ENCODE peak calls at places on chromosomes 1 and 21, in ten cellular contexts. One of them, this sample, is unnamed.

GRCh38 chr1:53641481-53642214 is 97.3 kb downstream of the GLIS1 start:
- DNase-seq in fibroblast of lung: no peak
- DNase-seq in lower lobe of right lung: peak; percentile 15
- DNase-seq in endodermal cell: peak; percentile 41
- DNase-seq in heart right ventricle: no peak
- DNase-seq in esophagus squamous epithelium: no peak
- DNase-seq in astrocyte of the cerebellum: no peak
- DNase-seq in cardiac muscle cell: no peak
- DNase-seq in CD8-positive, alpha-beta T cell: no peak
- DNase-seq in hepatocyte: no peak
- DNase-seq in this sample: no peak

GRCh38 chr1:159090566-159091546 is 14.3 kb upstream of the AIM2 start:
- DNase-seq in fibroblast of lung: peak; percentile 56
- DNase-seq in lower lobe of right lung: no peak
- DNase-seq in endodermal cell: no peak
- DNase-seq in heart right ventricle: no peak
- DNase-seq in esophagus squamous epithelium: no peak
- DNase-seq in astrocyte of the cerebellum: no peak
- DNase-seq in cardiac muscle cell: peak; percentile 51
- DNase-seq in CD8-positive, alpha-beta T cell: no peak
- DNase-seq in hepatocyte: no peak
- DNase-seq in this sample: no peak

GRCh38 chr1:56170784-56171320 is 408.5 kb downstream of the PLPP3 start:
- DNase-seq in fibroblast of lung: no peak
- DNase-seq in lower lobe of right lung: no peak
- DNase-seq in endodermal cell: no peak
- DNase-seq in heart right ventricle: no peak
- DNase-seq in esophagus squamous epithelium: no peak
- DNase-seq in astrocyte of the cerebellum: no peak
- DNase-seq in cardiac muscle cell: no peak
- DNase-seq in CD8-positive, alpha-beta T cell: no peak
- DNase-seq in hepatocyte: no peak
- DNase-seq in this sample: no peak

GRCh38 chr1:222622765-222623164 is 4.9 kb downstream of the MIA3 start:
- DNase-seq in fibroblast of lung: no peak
- DNase-seq in lower lobe of right lung: no peak
- DNase-seq in endodermal cell: no peak
- DNase-seq in heart right ventricle: no peak
- DNase-seq in esophagus squamous epithelium: no peak
- DNase-seq in astrocyte of the cerebellum: no peak
- DNase-seq in cardiac muscle cell: no peak
- DNase-seq in CD8-positive, alpha-beta T cell: no peak
- DNase-seq in hepatocyte: no peak
- DNase-seq in this sample: no peak

GRCh38 chr1:193335797-193336428 is 149.5 kb upstream of the B3GALT2 start:
- DNase-seq in fibroblast of lung: peak; percentile 89
- DNase-seq in lower lobe of right lung: no peak
- DNase-seq in endodermal cell: no peak
- DNase-seq in heart right ventricle: no peak
- DNase-seq in esophagus squamous epithelium: no peak
- DNase-seq in astrocyte of the cerebellum: no peak
- DNase-seq in cardiac muscle cell: peak; percentile 57
- DNase-seq in CD8-positive, alpha-beta T cell: no peak
- DNase-seq in hepatocyte: no peak
- DNase-seq in this sample: no peak

GRCh38 chr1:160177667-160178066 is 12.7 kb upstream of the CASQ1 start:
- DNase-seq in fibroblast of lung: no peak
- DNase-seq in lower lobe of right lung: no peak
- DNase-seq in endodermal cell: peak; percentile 62
- DNase-seq in heart right ventricle: no peak
- DNase-seq in esophagus squamous epithelium: no peak
- DNase-seq in astrocyte of the cerebellum: no peak
- DNase-seq in cardiac muscle cell: no peak
- DNase-seq in CD8-positive, alpha-beta T cell: no peak
- DNase-seq in hepatocyte: no peak
- DNase-seq in this sample: no peak

GRCh38 chr1:185926562-185926961 is 192.4 kb downstream of the HMCN1 start:
- DNase-seq in fibroblast of lung: no peak
- DNase-seq in lower lobe of right lung: no peak
- DNase-seq in endodermal cell: no peak
- DNase-seq in heart right ventricle: no peak
- DNase-seq in esophagus squamous epithelium: no peak
- DNase-seq in astrocyte of the cerebellum: no peak
- DNase-seq in cardiac muscle cell: peak; percentile 14
- DNase-seq in CD8-positive, alpha-beta T cell: no peak
- DNase-seq in hepatocyte: no peak
- DNase-seq in this sample: no peak

GRCh38 chr1:169091480-169091941 is 15.0 kb upstream of the ATP1B1 start:
- DNase-seq in fibroblast of lung: peak; percentile 50
- DNase-seq in lower lobe of right lung: no peak
- DNase-seq in endodermal cell: no peak
- DNase-seq in heart right ventricle: no peak
- DNase-seq in esophagus squamous epithelium: no peak
- DNase-seq in astrocyte of the cerebellum: no peak
- DNase-seq in cardiac muscle cell: no peak
- DNase-seq in CD8-positive, alpha-beta T cell: no peak
- DNase-seq in hepatocyte: no peak
- DNase-seq in this sample: no peak

GRCh38 chr21:44436958-44437357 is 18.4 kb upstream of the LRRC3 start:
- DNase-seq in fibroblast of lung: no peak
- DNase-seq in lower lobe of right lung: peak; percentile 20
- DNase-seq in endodermal cell: peak; percentile 37
- DNase-seq in heart right ventricle: no peak
- DNase-seq in esophagus squamous epithelium: no peak
- DNase-seq in astrocyte of the cerebellum: no peak
- DNase-seq in cardiac muscle cell: no peak
- DNase-seq in CD8-positive, alpha-beta T cell: no peak
- DNase-seq in hepatocyte: no peak
- DNase-seq in this sample: no peak

GRCh38 chr1:172399369-172400072 is 21.0 kb upstream of the C1orf105 start:
- DNase-seq in fibroblast of lung: peak; percentile 98
- DNase-seq in lower lobe of right lung: no peak
- DNase-seq in endodermal cell: peak; percentile 48
- DNase-seq in heart right ventricle: peak; percentile 54
- DNase-seq in esophagus squamous epithelium: no peak
- DNase-seq in astrocyte of the cerebellum: peak; percentile 81
- DNase-seq in cardiac muscle cell: peak; percentile 98
- DNase-seq in CD8-positive, alpha-beta T cell: no peak
- DNase-seq in hepatocyte: peak; percentile 86
- DNase-seq in this sample: peak; percentile 97

GRCh38 chr21:45465611-45466329 is 60.8 kb downstream of the COL18A1 start:
- DNase-seq in fibroblast of lung: no peak
- DNase-seq in lower lobe of right lung: no peak
- DNase-seq in endodermal cell: no peak
- DNase-seq in heart right ventricle: no peak
- DNase-seq in esophagus squamous epithelium: no peak
- DNase-seq in astrocyte of the cerebellum: no peak
- DNase-seq in cardiac muscle cell: no peak
- DNase-seq in CD8-positive, alpha-beta T cell: no peak
- DNase-seq in hepatocyte: no peak
- DNase-seq in this sample: no peak

GRCh38 chr1:36622741-36623648 is 140.3 kb upstream of the CSF3R start:
- DNase-seq in fibroblast of lung: no peak
- DNase-seq in lower lobe of right lung: no peak
- DNase-seq in endodermal cell: no peak
- DNase-seq in heart right ventricle: no peak
- DNase-seq in esophagus squamous epithelium: no peak
- DNase-seq in astrocyte of the cerebellum: no peak
- DNase-seq in cardiac muscle cell: no peak
- DNase-seq in CD8-positive, alpha-beta T cell: no peak
- DNase-seq in hepatocyte: peak; percentile 44
- DNase-seq in this sample: no peak

GRCh38 chr1:95974586-95974985 is 740.6 kb downstream of the RWDD3 start:
- DNase-seq in fibroblast of lung: peak; percentile 68
- DNase-seq in lower lobe of right lung: no peak
- DNase-seq in endodermal cell: peak; percentile 58
- DNase-seq in heart right ventricle: no peak
- DNase-seq in esophagus squamous epithelium: no peak
- DNase-seq in astrocyte of the cerebellum: peak; percentile 27
- DNase-seq in cardiac muscle cell: peak; percentile 4
- DNase-seq in CD8-positive, alpha-beta T cell: no peak
- DNase-seq in hepatocyte: no peak
- DNase-seq in this sample: no peak

GRCh38 chr1:228381336-228381735 is 25.3 kb downstream of the TRIM11 start:
- DNase-seq in fibroblast of lung: no peak
- DNase-seq in lower lobe of right lung: no peak
- DNase-seq in endodermal cell: no peak
- DNase-seq in heart right ventricle: no peak
- DNase-seq in esophagus squamous epithelium: no peak
- DNase-seq in astrocyte of the cerebellum: no peak
- DNase-seq in cardiac muscle cell: no peak
- DNase-seq in CD8-positive, alpha-beta T cell: no peak
- DNase-seq in hepatocyte: no peak
- DNase-seq in this sample: no peak

GRCh38 chr1:213066363-213066762 is 15.3 kb downstream of the RPS6KC1 start:
- DNase-seq in fibroblast of lung: no peak
- DNase-seq in lower lobe of right lung: no peak
- DNase-seq in endodermal cell: peak; percentile 62
- DNase-seq in heart right ventricle: no peak
- DNase-seq in esophagus squamous epithelium: no peak
- DNase-seq in astrocyte of the cerebellum: no peak
- DNase-seq in cardiac muscle cell: no peak
- DNase-seq in CD8-positive, alpha-beta T cell: no peak
- DNase-seq in hepatocyte: no peak
- DNase-seq in this sample: no peak

GRCh38 chr1:52237430-52237829 is 95.5 kb downstream of the ZFYVE9 start:
- DNase-seq in fibroblast of lung: peak; percentile 91
- DNase-seq in lower lobe of right lung: no peak
- DNase-seq in endodermal cell: no peak
- DNase-seq in heart right ventricle: no peak
- DNase-seq in esophagus squamous epithelium: no peak
- DNase-seq in astrocyte of the cerebellum: peak; percentile 63
- DNase-seq in cardiac muscle cell: peak; percentile 61
- DNase-seq in CD8-positive, alpha-beta T cell: no peak
- DNase-seq in hepatocyte: no peak
- DNase-seq in this sample: peak; percentile 4

GRCh38 chr21:26140185-26140584 is 30.4 kb downstream of the APP start:
- DNase-seq in fibroblast of lung: peak; percentile 98
- DNase-seq in lower lobe of right lung: no peak
- DNase-seq in endodermal cell: no peak
- DNase-seq in heart right ventricle: peak; percentile 42
- DNase-seq in esophagus squamous epithelium: no peak
- DNase-seq in astrocyte of the cerebellum: peak; percentile 72
- DNase-seq in cardiac muscle cell: peak; percentile 97
- DNase-seq in CD8-positive, alpha-beta T cell: no peak
- DNase-seq in hepatocyte: peak; percentile 24
- DNase-seq in this sample: peak; percentile 87

GRCh38 chr1:193111641-193112090 is 6.5 kb upstream of the GLRX2 start:
- DNase-seq in fibroblast of lung: peak; percentile 85
- DNase-seq in lower lobe of right lung: peak; percentile 79
- DNase-seq in endodermal cell: peak; percentile 77
- DNase-seq in heart right ventricle: no peak
- DNase-seq in esophagus squamous epithelium: no peak
- DNase-seq in astrocyte of the cerebellum: peak; percentile 27
- DNase-seq in cardiac muscle cell: peak; percentile 91
- DNase-seq in CD8-positive, alpha-beta T cell: no peak
- DNase-seq in hepatocyte: peak; percentile 79
- DNase-seq in this sample: peak; percentile 56

GRCh38 chr1:167654975-167655575 is 25.0 kb downstream of the RCSD1 start:
- DNase-seq in fibroblast of lung: no peak
- DNase-seq in lower lobe of right lung: no peak
- DNase-seq in endodermal cell: no peak
- DNase-seq in heart right ventricle: peak; percentile 80
- DNase-seq in esophagus squamous epithelium: no peak
- DNase-seq in astrocyte of the cerebellum: no peak
- DNase-seq in cardiac muscle cell: peak; percentile 32
- DNase-seq in CD8-positive, alpha-beta T cell: no peak
- DNase-seq in hepatocyte: no peak
- DNase-seq in this sample: no peak

GRCh38 chr1:24893431-24893830 is 36.6 kb downstream of the RUNX3 start:
- DNase-seq in fibroblast of lung: no peak
- DNase-seq in lower lobe of right lung: peak; percentile 54
- DNase-seq in endodermal cell: no peak
- DNase-seq in heart right ventricle: no peak
- DNase-seq in esophagus squamous epithelium: no peak
- DNase-seq in astrocyte of the cerebellum: no peak
- DNase-seq in cardiac muscle cell: no peak
- DNase-seq in CD8-positive, alpha-beta T cell: no peak
- DNase-seq in hepatocyte: peak; percentile 8
- DNase-seq in this sample: no peak

GRCh38 chr1:54610048-54610447 is 13.3 kb downstream of the FAM151A start:
- DNase-seq in fibroblast of lung: peak; percentile 8
- DNase-seq in lower lobe of right lung: no peak
- DNase-seq in endodermal cell: peak; percentile 63
- DNase-seq in heart right ventricle: no peak
- DNase-seq in esophagus squamous epithelium: no peak
- DNase-seq in astrocyte of the cerebellum: no peak
- DNase-seq in cardiac muscle cell: no peak
- DNase-seq in CD8-positive, alpha-beta T cell: no peak
- DNase-seq in hepatocyte: peak; percentile 35
- DNase-seq in this sample: no peak

GRCh38 chr1:189673223-189673622 is 804.4 kb downstream of the BRINP3 start:
- DNase-seq in fibroblast of lung: no peak
- DNase-seq in lower lobe of right lung: no peak
- DNase-seq in endodermal cell: no peak
- DNase-seq in heart right ventricle: no peak
- DNase-seq in esophagus squamous epithelium: no peak
- DNase-seq in astrocyte of the cerebellum: no peak
- DNase-seq in cardiac muscle cell: no peak
- DNase-seq in CD8-positive, alpha-beta T cell: no peak
- DNase-seq in hepatocyte: no peak
- DNase-seq in this sample: no peak
- TF ChIP-seq CTCF in fibroblast of lung: no peak
- TF ChIP-seq CTCF in lower lobe of right lung: no peak
- TF ChIP-seq CTCF in endodermal cell: no peak
- TF ChIP-seq CTCF in heart right ventricle: no peak
- TF ChIP-seq CTCF in esophagus squamous epithelium: no peak
- TF ChIP-seq CTCF in astrocyte of the cerebellum: no peak
- TF ChIP-seq CTCF in cardiac muscle cell: no peak
- TF ChIP-seq CTCF in CD8-positive, alpha-beta T cell: no peak
- TF ChIP-seq CTCF in hepatocyte: no peak
- TF ChIP-seq CTCF in this sample: no peak

GRCh38 chr1:245578306-245578705 is 423.5 kb downstream of the KIF26B start:
- DNase-seq in fibroblast of lung: no peak
- DNase-seq in lower lobe of right lung: no peak
- DNase-seq in endodermal cell: no peak
- DNase-seq in heart right ventricle: no peak
- DNase-seq in esophagus squamous epithelium: no peak
- DNase-seq in astrocyte of the cerebellum: no peak
- DNase-seq in cardiac muscle cell: no peak
- DNase-seq in CD8-positive, alpha-beta T cell: no peak
- DNase-seq in hepatocyte: no peak
- DNase-seq in this sample: no peak
- H3K4me3 ChIP-seq in fibroblast of lung: no peak overlapping the region
- H3K4me3 ChIP-seq in lower lobe of right lung: no peak overlapping the region
- H3K4me3 ChIP-seq in endodermal cell: no peak overlapping the region
- H3K4me3 ChIP-seq in heart right ventricle: no peak overlapping the region
- H3K4me3 ChIP-seq in esophagus squamous epithelium: no peak overlapping the region
- H3K4me3 ChIP-seq in astrocyte of the cerebellum: no peak overlapping the region
- H3K4me3 ChIP-seq in cardiac muscle cell: no peak overlapping the region
- H3K4me3 ChIP-seq in CD8-positive, alpha-beta T cell: no peak overlapping the region
- H3K4me3 ChIP-seq in hepatocyte: no peak overlapping the region
- H3K4me3 ChIP-seq in this sample: no peak overlapping the region

GRCh38 chr1:183922197-183922596 is 115.3 kb downstream of the COLGALT2 start:
- DNase-seq in fibroblast of lung: no peak
- DNase-seq in lower lobe of right lung: no peak
- DNase-seq in endodermal cell: no peak
- DNase-seq in heart right ventricle: no peak
- DNase-seq in esophagus squamous epithelium: no peak
- DNase-seq in astrocyte of the cerebellum: no peak
- DNase-seq in cardiac muscle cell: no peak
- DNase-seq in CD8-positive, alpha-beta T cell: no peak
- DNase-seq in hepatocyte: no peak
- DNase-seq in this sample: no peak
- TF ChIP-seq CTCF in fibroblast of lung: no peak
- TF ChIP-seq CTCF in lower lobe of right lung: no peak
- TF ChIP-seq CTCF in endodermal cell: peak; percentile 67
- TF ChIP-seq CTCF in heart right ventricle: peak; percentile 17
- TF ChIP-seq CTCF in esophagus squamous epithelium: no peak
- TF ChIP-seq CTCF in astrocyte of the cerebellum: no peak
- TF ChIP-seq CTCF in cardiac muscle cell: no peak
- TF ChIP-seq CTCF in CD8-positive, alpha-beta T cell: no peak
- TF ChIP-seq CTCF in hepatocyte: no peak
- TF ChIP-seq CTCF in this sample: no peak

GRCh38 chr1:203117611-203118575 is 9.6 kb upstream of the ADORA1 start:
- DNase-seq in fibroblast of lung: peak; percentile 49
- DNase-seq in lower lobe of right lung: peak; percentile 80
- DNase-seq in endodermal cell: peak; percentile 98
- DNase-seq in heart right ventricle: peak; percentile 65
- DNase-seq in esophagus squamous epithelium: no peak
- DNase-seq in astrocyte of the cerebellum: peak; percentile 29
- DNase-seq in cardiac muscle cell: peak; percentile 81
- DNase-seq in CD8-positive, alpha-beta T cell: no peak
- DNase-seq in hepatocyte: peak; percentile 90
- DNase-seq in this sample: no peak
- H3K4me3 ChIP-seq in fibroblast of lung: no peak overlapping the region
- H3K4me3 ChIP-seq in lower lobe of right lung: no peak overlapping the region
- H3K4me3 ChIP-seq in endodermal cell: no peak overlapping the region
- H3K4me3 ChIP-seq in heart right ventricle: no peak overlapping the region
- H3K4me3 ChIP-seq in esophagus squamous epithelium: no peak overlapping the region
- H3K4me3 ChIP-seq in astrocyte of the cerebellum: no peak overlapping the region
- H3K4me3 ChIP-seq in cardiac muscle cell: no peak overlapping the region
- H3K4me3 ChIP-seq in CD8-positive, alpha-beta T cell: no peak overlapping the region
- H3K4me3 ChIP-seq in hepatocyte: no peak overlapping the region
- H3K4me3 ChIP-seq in this sample: no peak overlapping the region

This sample was measured in AG09309.